ENCODE peak calls at places on chromosomes 5 and 9, in five cellular contexts. G is body of pancreas; O is CD8-positive, alpha-beta T cell; C is ovary; Z is H1. V is an unnamed sample.
A peak's percentile ranks its signal among the peaks of the same experiment; 100 is the strongest.

GRCh38 chr5:124148574-124148973 is 597.9 kb downstream of the ZNF608 start:
- DNase-seq in O (no peak), C (no peak), G (no peak), Z (no peak), V (no peak)

GRCh38 chr9:121122450-121123032 is 47.8 kb downstream of the CNTRL start:
- DNase-seq in O (no peak), Z (no peak), G (no peak), C (no peak), V (no peak)

GRCh38 chr9:93452710-93453046 is 703 bp downstream of the FAM120AOS start:
- DNase-seq in G (peak; percentile 29), O (no peak), Z (no peak), C (peak; percentile 42), V (no peak)

GRCh38 chr5:175707751-175708375 is 50.0 kb downstream of the HRH2 start:
- DNase-seq in C (no peak), O (no peak), Z (no peak), G (peak; percentile 4), V (peak; percentile 60)

GRCh38 chr5:107832746-107833145 is 162.0 kb upstream of the EFNA5 start:
- DNase-seq in G (no peak), C (no peak), O (no peak), Z (no peak), V (no peak)

GRCh38 chr5:53397845-53398244 is 82.6 kb upstream of the FST start:
- DNase-seq in C (no peak), Z (no peak), G (no peak), O (no peak), V (no peak)

GRCh38 chr9:99192786-99193465 is 28.8 kb downstream of the ALG2 start:
- DNase-seq in G (no peak), C (no peak), O (no peak), Z (no peak), V (no peak)

GRCh38 chr5:127967983-127968592 is 115.5 kb upstream of the SLC12A2 start:
- DNase-seq in O (no peak), C (no peak), G (no peak), Z (no peak), V (no peak)

GRCh38 chr9:71929223-71929622 is 17.8 kb downstream of the C9orf85 start:
- DNase-seq in O (no peak), Z (no peak), G (no peak), C (no peak), V (no peak)

GRCh38 chr5:163509288-163510040 is 4.0 kb downstream of the MAT2B start:
- DNase-seq in C (no peak), O (no peak), G (no peak), Z (no peak), V (no peak)

GRCh38 chr5:160096178-160096577 is 23.1 kb downstream of the PWWP2A start:
- DNase-seq in G (no peak), Z (no peak), O (no peak), C (no peak), V (no peak)

GRCh38 chr5:58961631-58962280 is 378.9 kb downstream of the RAB3C start:
- DNase-seq in G (no peak), O (no peak), Z (no peak), C (no peak), V (no peak)

GRCh38 chr9:15299374-15299939 is 7.6 kb downstream of the TTC39B start:
- DNase-seq in C (no peak), Z (peak; percentile 30), G (no peak), O (peak; percentile 60), V (no peak)

GRCh38 chr5:107431998-107432397 is 238.7 kb downstream of the EFNA5 start:
- DNase-seq in O (no peak), Z (no peak), G (no peak), C (no peak), V (no peak)

GRCh38 chr5:134553816-134554215 is 28.3 kb downstream of the JADE2 start:
- DNase-seq in G (no peak), Z (no peak), C (peak; percentile 61), O (no peak), V (peak; percentile 59)

GRCh38 chr5:17118631-17119030 is 98.8 kb upstream of the BASP1 start:
- DNase-seq in G (no peak), C (no peak), O (no peak), Z (no peak), V (no peak)
- H3K4me1 ChIP-seq in G (peaks cover 49% of the 10 kb centered on the region), C (peaks cover 3% of the 10 kb centered on the region), O (no peaks in the 10 kb centered on the region), Z (peaks cover 1% of the 10 kb centered on the region), V (no peaks in the 10 kb centered on the region)

GRCh38 chr5:146233441-146233840 is 30.0 kb downstream of the RBM27 start:
- DNase-seq in G (peak; percentile 41), C (no peak), Z (no peak), O (no peak), V (no peak)
- H3K27ac ChIP-seq in G (no peak overlapping the region), C (no peak overlapping the region), Z (no peak overlapping the region), O (no peak overlapping the region), V (no peak overlapping the region)

DNA sequence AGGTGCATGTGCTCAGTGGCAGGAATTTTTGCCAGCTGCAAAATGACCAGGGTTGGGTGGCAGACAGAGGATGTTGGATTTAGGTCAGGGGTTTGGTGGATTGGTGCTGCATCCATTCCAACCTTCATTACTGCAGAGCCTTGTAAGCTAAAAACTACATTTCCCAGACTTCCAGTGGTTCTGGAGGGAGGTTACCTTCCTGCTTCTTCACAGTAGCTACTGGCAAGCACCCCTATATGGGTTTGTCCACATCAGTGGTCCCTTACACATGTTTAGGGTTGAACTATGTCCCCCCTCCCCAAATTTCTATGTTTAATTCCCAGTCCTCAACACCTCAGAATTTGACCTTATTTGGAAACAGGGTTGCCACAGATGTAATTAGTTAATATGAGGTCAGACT is 20.7 kb upstream of the IL17B start:
- DNase-seq in G (no peak), Z (no peak), C (peak; percentile 23), O (no peak), V (no peak)
- H3K4me1 ChIP-seq in G (no peaks in the 10 kb centered on the region), Z (no peaks in the 10 kb centered on the region), C (peaks cover 8% of the 10 kb centered on the region), O (no peaks in the 10 kb centered on the region), V (no peaks in the 10 kb centered on the region)

GRCh38 chr9:130914417-130915095 is 17.9 kb upstream of the QRFP start:
- DNase-seq in Z (peak; percentile 55), G (no peak), O (no peak), C (no peak), V (no peak)

GRCh38 chr9:130911254-130912049 is 14.8 kb upstream of the QRFP start:
- DNase-seq in G (no peak), O (no peak), C (no peak), Z (no peak), V (no peak)

GRCh38 chr9:130915096-130915447 is 18.5 kb upstream of the QRFP start:
- DNase-seq in G (no peak), O (no peak), C (no peak), Z (no peak), V (no peak)

GRCh38 chr9:130913599-130914416 is 17.2 kb upstream of the QRFP start:
- DNase-seq in G (no peak), Z (no peak), C (no peak), O (no peak), V (no peak)

GRCh38 chr9:130912932-130913598 is 16.5 kb upstream of the QRFP start:
- DNase-seq in C (no peak), Z (no peak), G (no peak), O (no peak), V (peak; percentile 88)
- H3K27ac ChIP-seq in C (no peak overlapping the region), Z (no peak overlapping the region), G (no peak overlapping the region), O (no peak overlapping the region), V (no peak overlapping the region)

DNA sequence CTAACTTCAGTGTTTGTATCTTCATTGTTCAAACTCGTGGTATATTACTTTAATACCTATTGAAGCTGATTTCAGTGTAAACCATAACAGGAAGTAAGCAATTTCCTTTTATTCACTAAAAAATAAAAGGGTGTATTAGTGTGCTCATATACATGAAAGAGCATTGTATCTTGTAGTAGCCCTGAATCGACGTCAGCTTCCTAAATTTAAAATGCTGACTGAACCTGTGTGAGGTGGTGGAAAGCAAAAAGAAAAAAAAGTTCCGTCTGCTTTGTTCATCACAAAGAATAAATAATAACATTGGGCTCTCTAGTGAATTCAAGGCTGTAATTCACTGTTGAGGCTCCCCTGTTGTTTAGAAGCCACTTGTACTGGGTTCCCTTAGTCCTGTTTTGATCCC is 11.5 kb downstream of the SMARCA2 start:
- DNase-seq in G (no peak), C (no peak), Z (no peak), O (no peak), V (no peak)
- H3K4me1 ChIP-seq in G (peaks cover 55% of the 10 kb centered on the region), C (peaks cover 27% of the 10 kb centered on the region), Z (no peaks in the 10 kb centered on the region), O (peaks cover 86% of the 10 kb centered on the region), V (peaks cover 31% of the 10 kb centered on the region)

GRCh38 chr5:139675213-139675612 is 27.1 kb downstream of the CXXC5 start:
- DNase-seq in Z (no peak), O (no peak), G (no peak), C (no peak), V (no peak)
- H3K27ac ChIP-seq in Z (no peak overlapping the region), O (no peak overlapping the region), G (peak overlapping the region; percentile 68), C (no peak overlapping the region), V (peak overlapping the region; percentile 38)

GRCh38 chr5:139659673-139660072 is 11.5 kb downstream of the CXXC5 start:
- DNase-seq in C (no peak), Z (no peak), O (no peak), G (no peak), V (peak; percentile 84)
- H3K4me1 ChIP-seq in C (peaks cover 24% of the 10 kb centered on the region), Z (peaks cover 51% of the 10 kb centered on the region), O (peaks cover 8% of the 10 kb centered on the region), G (peaks cover 99% of the 10 kb centered on the region), V (peaks cover 82% of the 10 kb centered on the region)

DNA sequence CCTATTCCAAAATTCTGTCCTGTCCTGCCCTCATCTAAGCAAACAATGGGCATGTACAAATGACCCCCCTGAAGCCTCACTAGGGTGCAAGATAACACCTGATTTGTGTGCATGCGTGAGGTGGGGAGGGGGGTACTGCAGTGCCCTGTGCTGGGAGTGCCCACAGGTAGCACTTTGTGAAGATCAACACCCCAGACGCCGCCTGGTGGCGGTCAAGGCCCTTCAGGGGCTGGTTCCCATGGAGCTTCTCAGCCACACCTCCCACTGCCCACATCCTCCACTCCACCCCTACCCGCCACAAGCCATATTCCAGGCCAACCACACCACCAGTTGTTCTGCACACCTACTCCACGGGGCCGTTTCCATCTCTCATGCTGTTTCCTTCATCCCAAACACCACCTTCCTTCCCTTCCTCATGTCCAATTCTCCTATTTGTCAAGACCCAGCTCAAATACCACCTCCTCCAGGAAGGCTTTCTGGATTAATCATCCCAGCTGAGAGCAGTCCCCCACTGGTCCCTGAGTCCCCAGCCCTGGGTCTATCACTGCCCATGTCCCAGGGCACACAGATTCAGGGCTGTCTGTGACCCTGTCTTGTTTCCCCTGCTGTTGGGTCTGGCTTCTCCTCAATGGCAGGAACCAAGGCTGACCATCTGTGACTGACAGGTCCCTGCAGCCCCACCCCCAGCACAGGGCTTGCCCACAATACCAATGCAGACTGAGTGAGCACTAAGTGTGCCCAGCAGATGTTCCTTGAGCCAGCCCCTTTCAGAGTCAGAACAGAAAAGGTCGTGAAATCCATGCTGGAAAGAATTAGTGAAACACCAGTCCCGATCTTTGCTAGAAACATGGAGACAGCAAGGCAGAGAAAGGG is 178.4 kb downstream of the PAX5 start:
- DNase-seq in O (peak; percentile 34), C (no peak), Z (peak; percentile 76), G (no peak), V (no peak)
- H3K27ac ChIP-seq in O (no peak overlapping the region), C (no peak overlapping the region), Z (no peak overlapping the region), G (no peak overlapping the region), V (no peak overlapping the region)

V was measured in kidney.